ENCODE peak calls at places on chromosomes 2 and 18, in four cellular contexts. One of them, this sample, is unnamed.

GRCh38 chr2:148592812-148593211 is 51.7 kb upstream of the EPC2 start:
- DNase-seq in bronchial epithelial cell: no peak
- DNase-seq in HL-60: peak
- DNase-seq in stimulated activated CD4-positive, alpha-beta T cell treated with anti-CD3 and anti-CD28 coated beads, Interleukin-1b, Interleukin-23, amount 100 ng/mL, for 48 hours: no peak
- DNase-seq in this sample: no peak

GRCh38 chr2:44295636-44296359 is 20.5 kb downstream of the SLC3A1 start:
- DNase-seq in HL-60: no peak
- DNase-seq in bronchial epithelial cell: no peak
- DNase-seq in stimulated activated CD4-positive, alpha-beta T cell treated with anti-CD3 and anti-CD28 coated beads, Interleukin-1b, Interleukin-23, amount 100 ng/mL, for 48 hours: no peak
- DNase-seq in this sample: no peak

GRCh38 chr2:38610851-38611801 is 8.4 kb upstream of the HNRNPLL start:
- DNase-seq in bronchial epithelial cell: peak
- DNase-seq in stimulated activated CD4-positive, alpha-beta T cell treated with anti-CD3 and anti-CD28 coated beads, Interleukin-1b, Interleukin-23, amount 100 ng/mL, for 48 hours: peak
- DNase-seq in HL-60: no peak
- DNase-seq in this sample: no peak

GRCh38 chr2:45009928-45010705 is 865 bp upstream of the SIX2 start:
- DNase-seq in HL-60: no peak
- DNase-seq in bronchial epithelial cell: peak
- DNase-seq in stimulated activated CD4-positive, alpha-beta T cell treated with anti-CD3 and anti-CD28 coated beads, Interleukin-1b, Interleukin-23, amount 100 ng/mL, for 48 hours: no peak
- DNase-seq in this sample: peak

GRCh38 chr2:172931923-172932520 is 143.6 kb upstream of the MAP3K20 start:
- DNase-seq in HL-60: peak
- DNase-seq in bronchial epithelial cell: peak
- DNase-seq in stimulated activated CD4-positive, alpha-beta T cell treated with anti-CD3 and anti-CD28 coated beads, Interleukin-1b, Interleukin-23, amount 100 ng/mL, for 48 hours: peak
- DNase-seq in this sample: no peak

GRCh38 chr2:160457588-160457987 is 36.0 kb downstream of the RBMS1 start:
- DNase-seq in stimulated activated CD4-positive, alpha-beta T cell treated with anti-CD3 and anti-CD28 coated beads, Interleukin-1b, Interleukin-23, amount 100 ng/mL, for 48 hours: peak
- DNase-seq in bronchial epithelial cell: no peak
- DNase-seq in HL-60: no peak
- DNase-seq in this sample: no peak

GRCh38 chr2:177881001-177881748 is 191.4 kb downstream of the PDE11A start:
- DNase-seq in bronchial epithelial cell: no peak
- DNase-seq in HL-60: no peak
- DNase-seq in stimulated activated CD4-positive, alpha-beta T cell treated with anti-CD3 and anti-CD28 coated beads, Interleukin-1b, Interleukin-23, amount 100 ng/mL, for 48 hours: no peak
- DNase-seq in this sample: no peak

GRCh38 chr2:20457661-20458630 is 11.1 kb downstream of the RHOB start:
- DNase-seq in HL-60: no peak
- DNase-seq in stimulated activated CD4-positive, alpha-beta T cell treated with anti-CD3 and anti-CD28 coated beads, Interleukin-1b, Interleukin-23, amount 100 ng/mL, for 48 hours: no peak
- DNase-seq in bronchial epithelial cell: no peak
- DNase-seq in this sample: no peak

GRCh38 chr2:63434597-63434996 is 153.7 kb downstream of the WDPCP start:
- DNase-seq in HL-60: no peak
- DNase-seq in bronchial epithelial cell: no peak
- DNase-seq in stimulated activated CD4-positive, alpha-beta T cell treated with anti-CD3 and anti-CD28 coated beads, Interleukin-1b, Interleukin-23, amount 100 ng/mL, for 48 hours: no peak
- DNase-seq in this sample: no peak

GRCh38 chr18:66792466-66792865 is 188.6 kb upstream of the CDH19 start:
- DNase-seq in stimulated activated CD4-positive, alpha-beta T cell treated with anti-CD3 and anti-CD28 coated beads, Interleukin-1b, Interleukin-23, amount 100 ng/mL, for 48 hours: no peak
- DNase-seq in bronchial epithelial cell: peak
- DNase-seq in HL-60: no peak
- DNase-seq in this sample: no peak

GRCh38 chr18:45493830-45494229 is 121.4 kb upstream of the SLC14A2 start:
- DNase-seq in bronchial epithelial cell: peak
- DNase-seq in stimulated activated CD4-positive, alpha-beta T cell treated with anti-CD3 and anti-CD28 coated beads, Interleukin-1b, Interleukin-23, amount 100 ng/mL, for 48 hours: no peak
- DNase-seq in HL-60: no peak
- DNase-seq in this sample: no peak

GRCh38 chr2:54728669-54729120 is 5.2 kb downstream of the EML6 start:
- DNase-seq in bronchial epithelial cell: peak
- DNase-seq in stimulated activated CD4-positive, alpha-beta T cell treated with anti-CD3 and anti-CD28 coated beads, Interleukin-1b, Interleukin-23, amount 100 ng/mL, for 48 hours: no peak
- DNase-seq in HL-60: no peak
- DNase-seq in this sample: peak

GRCh38 chr2:55165567-55165966 is 66.5 kb downstream of the CLHC1 start:
- DNase-seq in stimulated activated CD4-positive, alpha-beta T cell treated with anti-CD3 and anti-CD28 coated beads, Interleukin-1b, Interleukin-23, amount 100 ng/mL, for 48 hours: no peak
- DNase-seq in HL-60: no peak
- DNase-seq in bronchial epithelial cell: peak
- DNase-seq in this sample: peak

GRCh38 chr2:43803113-43803512 is 29.3 kb downstream of the DYNC2LI1 start:
- DNase-seq in HL-60: no peak
- DNase-seq in stimulated activated CD4-positive, alpha-beta T cell treated with anti-CD3 and anti-CD28 coated beads, Interleukin-1b, Interleukin-23, amount 100 ng/mL, for 48 hours: no peak
- DNase-seq in bronchial epithelial cell: peak
- DNase-seq in this sample: no peak

GRCh38 chr2:136006658-136007057 is 21.2 kb upstream of the DARS1 start:
- DNase-seq in HL-60: no peak
- DNase-seq in bronchial epithelial cell: peak
- DNase-seq in stimulated activated CD4-positive, alpha-beta T cell treated with anti-CD3 and anti-CD28 coated beads, Interleukin-1b, Interleukin-23, amount 100 ng/mL, for 48 hours: no peak
- DNase-seq in this sample: no peak

GRCh38 chr2:62265116-62265515 is 69.2 kb downstream of the B3GNT2 start:
- DNase-seq in stimulated activated CD4-positive, alpha-beta T cell treated with anti-CD3 and anti-CD28 coated beads, Interleukin-1b, Interleukin-23, amount 100 ng/mL, for 48 hours: no peak
- DNase-seq in bronchial epithelial cell: no peak
- DNase-seq in HL-60: peak
- DNase-seq in this sample: no peak

This sample was measured in hepatic stellate cell.